ENCODE peak calls at places on chromosomes 7 and 10, in seven cellular contexts. One of them, this sample, is unnamed. For H3K27me3 and H3K36me3, the result is how much of the 10 kb centered on the place peaks cover.

GRCh38 chr7:93646538-93646937 is 72.0 kb upstream of the CALCR start:
- DNase-seq in HCT116: no peak
- DNase-seq in tibial nerve: no peak
- DNase-seq in adrenal gland: no peak
- DNase-seq in heart right ventricle: no peak
- DNase-seq in Peyer's patch: no peak
- DNase-seq in mesendoderm: peak
- DNase-seq in this sample: no peak

GRCh38 chr10:61000769-61001730 is 57.1 kb upstream of the RHOBTB1 start:
- DNase-seq in adrenal gland: peak
- DNase-seq in HCT116: no peak
- DNase-seq in Peyer's patch: peak
- DNase-seq in tibial nerve: no peak
- DNase-seq in heart right ventricle: peak
- DNase-seq in mesendoderm: peak
- DNase-seq in this sample: no peak

GRCh38 chr7:44286182-44286617 is 39.2 kb downstream of the CAMK2B start:
- DNase-seq in HCT116: no peak
- DNase-seq in heart right ventricle: peak
- DNase-seq in tibial nerve: no peak
- DNase-seq in Peyer's patch: no peak
- DNase-seq in adrenal gland: no peak
- DNase-seq in mesendoderm: peak
- DNase-seq in this sample: no peak

GRCh38 chr7:22872087-22872807 is 49.6 kb upstream of the TOMM7 start:
- DNase-seq in mesendoderm: no peak
- DNase-seq in adrenal gland: no peak
- DNase-seq in tibial nerve: no peak
- DNase-seq in Peyer's patch: no peak
- DNase-seq in HCT116: no peak
- DNase-seq in heart right ventricle: no peak
- DNase-seq in this sample: peak

GRCh38 chr10:5071411-5072198 is 22.6 kb upstream of the AKR1C3 start:
- DNase-seq in mesendoderm: peak
- DNase-seq in Peyer's patch: peak
- DNase-seq in heart right ventricle: no peak
- DNase-seq in adrenal gland: peak
- DNase-seq in HCT116: no peak
- DNase-seq in tibial nerve: peak
- DNase-seq in this sample: no peak

GRCh38 chr7:87575521-87575920 is 25.2 kb downstream of the ABCB1 start:
- DNase-seq in Peyer's patch: no peak
- DNase-seq in HCT116: no peak
- DNase-seq in tibial nerve: no peak
- DNase-seq in adrenal gland: peak
- DNase-seq in heart right ventricle: no peak
- DNase-seq in mesendoderm: no peak
- DNase-seq in this sample: no peak

GRCh38 chr7:103573479-103574058 is 127.6 kb upstream of the SLC26A5 start:
- DNase-seq in Peyer's patch: no peak
- DNase-seq in HCT116: peak
- DNase-seq in mesendoderm: peak
- DNase-seq in tibial nerve: no peak
- DNase-seq in adrenal gland: no peak
- DNase-seq in heart right ventricle: no peak
- DNase-seq in this sample: peak

GRCh38 chr10:77884181-77884580 is 42.4 kb downstream of the DLG5 start:
- DNase-seq in adrenal gland: no peak
- DNase-seq in tibial nerve: no peak
- DNase-seq in Peyer's patch: no peak
- DNase-seq in mesendoderm: no peak
- DNase-seq in heart right ventricle: no peak
- DNase-seq in HCT116: no peak
- DNase-seq in this sample: no peak

GRCh38 chr7:132577206-132578049 is 1.2 kb upstream of the PLXNA4 start:
- DNase-seq in adrenal gland: peak
- DNase-seq in HCT116: no peak
- DNase-seq in heart right ventricle: peak
- DNase-seq in Peyer's patch: peak
- DNase-seq in mesendoderm: peak
- DNase-seq in tibial nerve: peak
- DNase-seq in this sample: no peak

GRCh38 chr10:17847586-17848296 is 38.6 kb downstream of the MRC1 start:
- DNase-seq in heart right ventricle: no peak
- DNase-seq in adrenal gland: no peak
- DNase-seq in mesendoderm: no peak
- DNase-seq in tibial nerve: no peak
- DNase-seq in Peyer's patch: no peak
- DNase-seq in HCT116: no peak
- DNase-seq in this sample: no peak

GRCh38 chr10:74292871-74293427 is 141.9 kb downstream of the ADK start:
- DNase-seq in mesendoderm: no peak
- DNase-seq in tibial nerve: no peak
- DNase-seq in HCT116: peak
- DNase-seq in heart right ventricle: no peak
- DNase-seq in adrenal gland: no peak
- DNase-seq in Peyer's patch: no peak
- DNase-seq in this sample: no peak

GRCh38 chr7:155418304-155418703 is 39.6 kb upstream of the EN2 start:
- DNase-seq in tibial nerve: no peak
- DNase-seq in Peyer's patch: no peak
- DNase-seq in mesendoderm: no peak
- DNase-seq in HCT116: no peak
- DNase-seq in heart right ventricle: no peak
- DNase-seq in adrenal gland: no peak
- DNase-seq in this sample: no peak
- H3K27me3 ChIP-seq in tibial nerve: under half
- H3K27me3 ChIP-seq in Peyer's patch: under half
- H3K27me3 ChIP-seq in mesendoderm: under half
- H3K27me3 ChIP-seq in HCT116: under half
- H3K27me3 ChIP-seq in heart right ventricle: half or more
- H3K27me3 ChIP-seq in adrenal gland: under half
- H3K27me3 ChIP-seq in this sample: under half

GRCh38 chr7:50379539-50379938 is 70.6 kb downstream of the FIGNL1 start:
- DNase-seq in tibial nerve: no peak
- DNase-seq in mesendoderm: no peak
- DNase-seq in HCT116: no peak
- DNase-seq in heart right ventricle: no peak
- DNase-seq in Peyer's patch: no peak
- DNase-seq in adrenal gland: no peak
- DNase-seq in this sample: no peak
- H3K36me3 ChIP-seq in tibial nerve: under half
- H3K36me3 ChIP-seq in mesendoderm: under half
- H3K36me3 ChIP-seq in HCT116: under half
- H3K36me3 ChIP-seq in heart right ventricle: under half
- H3K36me3 ChIP-seq in Peyer's patch: under half
- H3K36me3 ChIP-seq in adrenal gland: under half
- H3K36me3 ChIP-seq in this sample: under half

GRCh38 chr10:131814567-131815290 is 86.1 kb upstream of the PPP2R2D start:
- DNase-seq in mesendoderm: no peak
- DNase-seq in heart right ventricle: no peak
- DNase-seq in tibial nerve: no peak
- DNase-seq in Peyer's patch: peak
- DNase-seq in HCT116: no peak
- DNase-seq in adrenal gland: no peak
- DNase-seq in this sample: no peak
- H3K27me3 ChIP-seq in mesendoderm: under half
- H3K27me3 ChIP-seq in heart right ventricle: half or more
- H3K27me3 ChIP-seq in tibial nerve: under half
- H3K27me3 ChIP-seq in Peyer's patch: under half
- H3K27me3 ChIP-seq in HCT116: under half
- H3K27me3 ChIP-seq in adrenal gland: under half
- H3K27me3 ChIP-seq in this sample: under half

GRCh38 chr10:22548343-22548742 is 166.0 kb downstream of the PIP4K2A start:
- DNase-seq in Peyer's patch: no peak
- DNase-seq in mesendoderm: no peak
- DNase-seq in HCT116: no peak
- DNase-seq in heart right ventricle: no peak
- DNase-seq in adrenal gland: no peak
- DNase-seq in tibial nerve: no peak
- DNase-seq in this sample: no peak
- H3K36me3 ChIP-seq in Peyer's patch: under half
- H3K36me3 ChIP-seq in mesendoderm: under half
- H3K36me3 ChIP-seq in HCT116: under half
- H3K36me3 ChIP-seq in heart right ventricle: under half
- H3K36me3 ChIP-seq in adrenal gland: under half
- H3K36me3 ChIP-seq in tibial nerve: half or more
- H3K36me3 ChIP-seq in this sample: under half